ENCODE peak calls at places on chromosome 21, in ten cellular contexts. X, A, J, R, C, T, P, Z, O and M are unnamed samples.

GRCh38 chr21:37642493-37642892 is 273.8 kb downstream of the KCNJ6 start:
- DNase-seq in X (no peak), A (no peak), J (no peak), R (no peak), C (no peak), T (no peak), P (peak; percentile 70), Z (peak; percentile 24), O (no peak), M (no peak)

GRCh38 chr21:34892196-34892595 is 156.9 kb downstream of the RUNX1 start:
- DNase-seq in X (no peak), A (no peak), J (no peak), R (no peak), C (no peak), T (no peak), P (no peak), Z (no peak), O (peak; percentile 14), M (no peak)

GRCh38 chr21:34796518-34797201 is 127.9 kb downstream of the CLIC6 start:
- DNase-seq in X (no peak), A (no peak), J (no peak), R (no peak), C (no peak), T (no peak), P (no peak), Z (no peak), O (no peak), M (no peak)

GRCh38 chr21:35254006-35254751 is 205.1 kb upstream of the RUNX1 start:
- DNase-seq in X (no peak), A (no peak), J (no peak), R (no peak), C (no peak), T (no peak), P (no peak), Z (no peak), O (no peak), M (no peak)

GRCh38 chr21:35814858-35815619 is 245.3 kb downstream of the SETD4 start:
- DNase-seq in X (no peak), A (no peak), J (no peak), R (no peak), C (no peak), T (no peak), P (no peak), Z (no peak), O (no peak), M (no peak)

GRCh38 chr21:16211339-16212303 is 481.8 kb downstream of the USP25 start:
- DNase-seq in X (no peak), A (no peak), J (no peak), R (no peak), C (no peak), T (no peak), P (no peak), Z (no peak), O (peak; percentile 37), M (no peak)

GRCh38 chr21:34536820-34537219 is 24.8 kb upstream of the KCNE1 start:
- DNase-seq in X (no peak), A (no peak), J (no peak), R (no peak), C (no peak), T (no peak), P (no peak), Z (no peak), O (no peak), M (no peak)

GRCh38 chr21:35222541-35222941 is 173.4 kb upstream of the RUNX1 start:
- DNase-seq in X (no peak), A (no peak), J (no peak), R (no peak), C (no peak), T (no peak), P (no peak), Z (no peak), O (peak; percentile 40), M (no peak)

DNA sequence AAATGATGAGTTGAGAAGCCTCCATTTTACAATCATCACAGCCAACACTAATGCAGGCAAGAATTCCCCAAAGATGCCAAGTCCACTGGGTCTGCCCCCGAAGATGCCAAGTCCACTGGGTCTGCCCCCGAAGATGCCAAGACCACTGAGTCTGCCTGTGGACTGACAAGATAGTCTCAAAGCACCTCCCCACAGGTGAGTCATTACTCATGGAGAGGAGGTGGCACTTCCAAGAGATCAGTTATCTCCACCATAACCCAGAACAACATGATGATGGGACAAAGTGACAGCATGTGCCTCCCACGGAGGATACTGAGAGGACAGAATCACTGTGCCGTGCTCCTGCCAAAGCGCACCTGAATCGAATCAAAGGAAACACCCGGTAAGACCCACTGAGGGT is 4.8 kb downstream of the PTTG1IP start:
- DNase-seq in X (peak; percentile 54), A (no peak), J (no peak), R (no peak), C (no peak), T (no peak), P (no peak), Z (no peak), O (no peak), M (peak; percentile 10)
- H3K27ac ChIP-seq in X (no peak overlapping the region), A (peak overlapping the region; percentile 63), J (peak overlapping the region; percentile 81), R (peak overlapping the region; percentile 17), C (peak overlapping the region; percentile 97), T (peak overlapping the region; percentile 97), P (no peak overlapping the region), Z (peak overlapping the region; percentile 45), O (peak overlapping the region; percentile 97), M (no peak overlapping the region)

GRCh38 chr21:39874759-39875158 is 7.5 kb downstream of the PCP4 start:
- DNase-seq in X (no peak), A (no peak), J (no peak), R (no peak), C (no peak), T (no peak), P (no peak), Z (no peak), O (no peak), M (no peak)
- TF ChIP-seq POLR2A in X (no peak), A (no peak), J (no peak), R (no peak), C (no peak), T (no peak), P (no peak), Z (no peak), O (no peak), M (no peak)

GRCh38 chr21:43937051-43937832 is 72.2 kb downstream of the AGPAT3 start:
- DNase-seq in X (no peak), A (no peak), J (no peak), R (no peak), C (no peak), T (no peak), P (peak; percentile 67), Z (no peak), O (no peak), M (no peak)

GRCh38 chr21:43937898-43938309 is 72.9 kb downstream of the AGPAT3 start:
- DNase-seq in X (peak; percentile 76), A (no peak), J (no peak), R (no peak), C (no peak), T (no peak), P (no peak), Z (no peak), O (no peak), M (no peak)

GRCh38 chr21:43934716-43935705 is 70.0 kb downstream of the AGPAT3 start:
- DNase-seq in X (no peak), A (no peak), J (no peak), R (no peak), C (no peak), T (no peak), P (no peak), Z (no peak), O (no peak), M (no peak)

GRCh38 chr21:43935711-43936110 is 70.7 kb downstream of the AGPAT3 start:
- DNase-seq in X (no peak), A (no peak), J (no peak), R (no peak), C (no peak), T (peak; percentile 65), P (no peak), Z (no peak), O (no peak), M (no peak)

GRCh38 chr21:43936186-43936967 is 71.4 kb downstream of the AGPAT3 start:
- DNase-seq in X (no peak), A (peak; percentile 55), J (no peak), R (no peak), C (no peak), T (no peak), P (no peak), Z (no peak), O (no peak), M (no peak)
- H3K27ac ChIP-seq in X (no peak overlapping the region), A (no peak overlapping the region), J (no peak overlapping the region), R (no peak overlapping the region), C (no peak overlapping the region), T (peak overlapping the region; percentile 35), P (peak overlapping the region; percentile 0), Z (no peak overlapping the region), O (no peak overlapping the region), M (no peak overlapping the region)

GRCh38 chr21:46634966-46635323 is 529 bp upstream of the PRMT2 start:
- DNase-seq in X (no peak), A (peak; percentile 77), J (peak; percentile 85), R (peak; percentile 41), C (peak; percentile 31), T (peak; percentile 40), P (peak; percentile 79), Z (no peak), O (peak; percentile 89), M (no peak)

GRCh38 chr21:46634427-46634826 is 1.0 kb upstream of the PRMT2 start:
- DNase-seq in X (no peak), A (no peak), J (no peak), R (no peak), C (no peak), T (no peak), P (no peak), Z (no peak), O (no peak), M (no peak)

GRCh38 chr21:46636181-46636512 is 673 bp downstream of the PRMT2 start:
- DNase-seq in X (no peak), A (no peak), J (no peak), R (no peak), C (no peak), T (no peak), P (no peak), Z (no peak), O (no peak), M (no peak)

GRCh38 chr21:46636550-46637289 is 1.2 kb downstream of the PRMT2 start:
- DNase-seq in X (no peak), A (no peak), J (no peak), R (no peak), C (no peak), T (no peak), P (no peak), Z (no peak), O (peak; percentile 24), M (no peak)

DNA sequence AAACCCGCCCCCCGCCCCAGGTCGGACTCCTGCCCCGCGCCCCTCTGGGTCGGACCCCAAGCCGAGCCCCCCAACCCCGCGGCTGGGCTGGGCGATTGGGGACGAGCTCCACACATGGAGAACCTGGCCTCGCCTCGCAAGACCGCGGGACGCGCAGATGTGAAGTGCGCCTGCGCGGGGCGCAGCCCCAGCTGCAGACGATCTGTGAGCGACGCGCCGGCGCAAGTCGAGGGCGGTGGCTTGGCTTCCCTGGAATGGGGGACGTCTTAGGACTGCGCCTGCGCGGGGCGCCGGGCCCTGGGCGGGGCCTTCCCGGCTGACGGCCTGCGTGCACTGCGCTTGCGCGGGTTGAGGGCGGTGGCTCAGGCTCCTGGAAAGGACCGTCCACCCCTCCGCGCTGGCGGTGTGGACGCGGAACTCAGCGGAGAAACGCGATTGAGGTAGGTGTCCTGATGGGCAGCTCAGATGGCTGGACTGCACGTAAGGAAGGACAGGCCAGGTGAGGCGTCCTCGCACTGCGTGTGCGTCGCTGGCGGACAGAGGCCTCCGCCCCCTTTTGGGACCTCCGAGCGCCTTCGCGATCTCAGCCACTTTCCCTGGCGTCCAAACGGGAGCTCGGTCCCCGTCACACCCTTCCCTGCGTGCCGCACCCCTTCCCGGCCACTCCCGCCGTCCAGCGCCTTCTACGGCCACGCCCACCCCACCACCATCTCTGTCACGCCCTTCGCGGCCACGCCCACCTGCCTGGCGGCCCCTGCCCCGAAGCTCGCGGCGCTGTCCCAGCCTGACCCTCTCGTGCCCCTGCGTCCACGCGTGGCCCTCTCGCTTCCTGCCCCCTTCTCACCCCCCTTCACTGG is at the start of gene PRMT2:
- DNase-seq in X (peak; percentile 98), A (peak; percentile 95), J (peak; percentile 96), R (peak; percentile 89), C (peak; percentile 93), T (peak; percentile 98), P (peak; percentile 100), Z (peak; percentile 96), O (peak; percentile 98), M (peak; percentile 98)
- TF ChIP-seq POLR2A in X (peak; percentile 81), A (peak; percentile 69), J (peak; percentile 75), R (peak; percentile 95), C (peak; percentile 67), T (no peak), P (peak; percentile 94), Z (peak; percentile 77), O (peak; percentile 94), M (peak; percentile 86)